ENCODE peak calls at places on chromosomes 6 and 20, in four cellular contexts. A, C, E and P are unnamed samples.

GRCh38 chr6:6033858-6034257 is 27.1 kb upstream of the NRN1 start:
- DNase-seq in A (no peak), C (no peak), E (no peak), P (no peak)

GRCh38 chr6:22025468-22026159 is 271.2 kb downstream of the PRL start:
- DNase-seq in A (peak; percentile 99), C (peak; percentile 81), E (peak; percentile 23), P (peak; percentile 41)

GRCh38 chr6:96582457-96582856 is 19.5 kb downstream of the FHL5 start:
- DNase-seq in A (no peak), C (no peak), E (no peak), P (no peak)

GRCh38 chr6:20159781-20160540 is 52.3 kb downstream of the MBOAT1 start:
- DNase-seq in A (peak; percentile 40), C (peak; percentile 6), E (no peak), P (no peak)

GRCh38 chr6:165403006-165403405 is 93.6 kb upstream of the C6orf118 start:
- DNase-seq in A (no peak), C (no peak), E (no peak), P (no peak)

GRCh38 chr6:24125980-24126379 is at the start of gene NRSN1:
- DNase-seq in A (no peak), C (no peak), E (peak; percentile 6), P (peak; percentile 29)

GRCh38 chr6:96837138-96837971 is at the start of gene GPR63:
- DNase-seq in A (peak; percentile 78), C (peak; percentile 52), E (peak; percentile 87), P (peak; percentile 54)

GRCh38 chr6:32290886-32291450 is 67.1 kb upstream of the NOTCH4 start:
- DNase-seq in A (no peak), C (no peak), E (no peak), P (no peak)

GRCh38 chr6:112251170-112251945 is 3.0 kb downstream of the LAMA4 start:
- DNase-seq in A (peak; percentile 86), C (peak; percentile 79), E (no peak), P (no peak)

GRCh38 chr6:7615611-7616383 is 25.8 kb downstream of the SNRNP48 start:
- DNase-seq in A (peak; percentile 40), C (peak; percentile 65), E (peak; percentile 61), P (peak; percentile 39)

GRCh38 chr20:52103911-52104545 is 87.6 kb downstream of the ZFP64 start:
- DNase-seq in A (peak; percentile 42), C (peak; percentile 14), E (peak; percentile 19), P (no peak)

GRCh38 chr20:49167811-49168507 is 20.2 kb downstream of the STAU1 start:
- DNase-seq in A (peak; percentile 45), C (peak; percentile 31), E (no peak), P (no peak)

GRCh38 chr6:150600302-150601017 is 775 bp downstream of the PLEKHG1 start:
- DNase-seq in A (peak; percentile 83), C (peak; percentile 26), E (peak; percentile 81), P (peak; percentile 54)

GRCh38 chr20:24653306-24653705 is 183.9 kb downstream of the SYNDIG1 start:
- DNase-seq in A (peak; percentile 33), C (peak; percentile 27), E (no peak), P (no peak)

GRCh38 chr6:2807342-2808090 is 34.1 kb downstream of the SERPINB1 start:
- DNase-seq in A (no peak), C (peak; percentile 59), E (peak; percentile 51), P (no peak)

GRCh38 chr20:815226-815625 is 18.3 kb upstream of the FAM110A start:
- DNase-seq in A (no peak), C (no peak), E (no peak), P (no peak)

GRCh38 chr6:5422321-5422915 is 161.1 kb downstream of the FARS2 start:
- DNase-seq in A (peak; percentile 33), C (peak; percentile 62), E (peak; percentile 20), P (peak; percentile 33)

GRCh38 chr6:163284151-163284550 is 130.4 kb upstream of the QKI start:
- DNase-seq in A (no peak), C (no peak), E (no peak), P (no peak)

GRCh38 chr6:89311853-89312531 is 3.1 kb downstream of the GABRR2 start:
- DNase-seq in A (peak; percentile 77), C (peak; percentile 54), E (peak; percentile 19), P (peak; percentile 73)

GRCh38 chr6:12228447-12229146 is 61.6 kb upstream of the EDN1 start:
- DNase-seq in A (no peak), C (no peak), E (peak; percentile 83), P (no peak)

GRCh38 chr6:41689171-41690008 is 46.0 kb downstream of the TFEB start:
- DNase-seq in A (peak; percentile 27), C (peak; percentile 36), E (no peak), P (no peak)

GRCh38 chr6:75493400-75494064 is at the start of gene FILIP1:
- DNase-seq in A (no peak), C (peak; percentile 56), E (no peak), P (no peak)

GRCh38 chr6:158083687-158084325 is 84.3 kb downstream of the SERAC1 start:
- DNase-seq in A (no peak), C (no peak), E (no peak), P (no peak)

GRCh38 chr6:150043096-150043495 is 17.8 kb upstream of the RAET1L start:
- DNase-seq in A (no peak), C (no peak), E (no peak), P (no peak)

GRCh38 chr20:1860446-1860845 is 34.8 kb upstream of the SIRPA start:
- DNase-seq in A (peak; percentile 92), C (peak; percentile 74), E (peak; percentile 87), P (no peak)

GRCh38 chr6:137823826-137824501 is 43.1 kb upstream of the TNFAIP3 start:
- DNase-seq in A (peak; percentile 73), C (peak; percentile 84), E (peak; percentile 97), P (no peak)

GRCh38 chr6:27795697-27796494 is 116.3 kb downstream of the OR2B2 start:
- DNase-seq in A (peak; percentile 79), C (peak; percentile 89), E (peak; percentile 82), P (no peak)

GRCh38 chr6:71289039-71289801 is 609 bp downstream of the OGFRL1 start:
- DNase-seq in A (peak; percentile 20), C (no peak), E (no peak), P (no peak)

GRCh38 chr6:20377623-20378265 is 23.9 kb upstream of the E2F3 start:
- DNase-seq in A (peak; percentile 87), C (peak; percentile 87), E (peak; percentile 36), P (no peak)

GRCh38 chr6:95866732-95867131 is 149.0 kb upstream of the FUT9 start:
- DNase-seq in A (no peak), C (no peak), E (peak; percentile 3), P (no peak)

GRCh38 chr6:73700060-73700459 is 4.1 kb downstream of the CD109 start:
- DNase-seq in A (no peak), C (no peak), E (peak; percentile 25), P (no peak)

GRCh38 chr20:31842471-31843157 is 2.8 kb downstream of the FOXS1 start:
- DNase-seq in A (peak; percentile 74), C (peak; percentile 59), E (no peak), P (no peak)

GRCh38 chr6:31680841-31681671 is at the start of gene LY6G5C:
- DNase-seq in A (peak; percentile 85), C (peak; percentile 94), E (peak; percentile 65), P (no peak)

GRCh38 chr20:3031524-3032147 is 11.8 kb upstream of the GNRH2 start:
- DNase-seq in A (no peak), C (no peak), E (no peak), P (no peak)

GRCh38 chr6:12403201-12403826 is 113.2 kb downstream of the EDN1 start:
- DNase-seq in A (peak; percentile 66), C (peak; percentile 69), E (peak; percentile 69), P (no peak)

GRCh38 chr20:38150595-38151170 is 14.4 kb downstream of the TGM2 start:
- DNase-seq in A (no peak), C (no peak), E (no peak), P (no peak)

GRCh38 chr6:156993713-156994112 is 216.5 kb downstream of the ARID1B start:
- DNase-seq in A (no peak), C (no peak), E (no peak), P (no peak)

GRCh38 chr6:156992396-156992795 is 215.2 kb downstream of the ARID1B start:
- DNase-seq in A (no peak), C (no peak), E (no peak), P (no peak)

GRCh38 chr6:156995502-156995901 is 218.3 kb downstream of the ARID1B start:
- DNase-seq in A (no peak), C (no peak), E (no peak), P (no peak)

GRCh38 chr6:156996265-156996664 is 219.1 kb downstream of the ARID1B start:
- DNase-seq in A (no peak), C (no peak), E (no peak), P (no peak)

DNA sequence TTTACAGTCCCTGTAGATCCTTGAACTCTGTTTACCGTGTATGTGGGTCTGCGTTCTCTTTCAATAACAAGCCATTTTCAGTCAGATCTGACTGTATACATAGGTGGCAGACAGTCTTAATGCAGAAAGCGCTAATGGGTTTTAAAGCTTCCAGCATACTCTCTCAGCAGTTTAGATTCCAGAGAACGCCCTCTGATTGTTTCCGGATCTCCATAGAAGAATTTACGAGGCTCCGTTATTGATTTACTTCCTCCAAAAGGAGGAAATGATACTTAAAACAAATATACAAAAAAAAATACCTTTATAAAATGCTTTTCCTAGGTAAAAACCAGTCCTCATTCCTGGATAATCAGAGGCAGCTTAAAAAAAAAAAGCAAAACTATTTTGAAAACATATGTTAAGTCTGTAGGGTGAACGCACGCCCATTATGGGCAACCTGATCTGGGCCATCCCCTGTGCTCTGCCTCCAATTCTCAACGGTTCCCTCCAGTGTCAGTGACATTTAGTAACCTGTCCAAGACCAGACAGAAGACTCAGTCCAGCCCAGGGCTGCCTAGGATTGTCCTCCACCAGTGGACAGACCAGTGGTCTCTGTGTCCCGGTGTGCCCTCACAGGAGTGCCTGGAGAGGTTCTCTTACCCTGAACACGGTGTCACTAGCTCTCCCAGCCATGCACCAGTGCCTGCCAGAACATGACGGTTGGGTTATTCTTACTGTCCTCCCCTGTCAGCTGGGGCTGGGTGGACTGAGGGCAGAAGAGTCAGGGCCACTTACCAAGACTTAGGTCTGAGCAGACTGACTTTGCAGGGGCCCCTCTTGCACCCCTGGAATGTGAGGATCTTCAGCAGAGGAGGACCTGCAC is 217.3 kb downstream of the ARID1B start:
- DNase-seq in A (no peak), C (no peak), E (no peak), P (no peak)
- H3K27ac ChIP-seq in A (no peak overlapping the region), C (no peak overlapping the region), E (no peak overlapping the region), P (no peak overlapping the region)

DNA sequence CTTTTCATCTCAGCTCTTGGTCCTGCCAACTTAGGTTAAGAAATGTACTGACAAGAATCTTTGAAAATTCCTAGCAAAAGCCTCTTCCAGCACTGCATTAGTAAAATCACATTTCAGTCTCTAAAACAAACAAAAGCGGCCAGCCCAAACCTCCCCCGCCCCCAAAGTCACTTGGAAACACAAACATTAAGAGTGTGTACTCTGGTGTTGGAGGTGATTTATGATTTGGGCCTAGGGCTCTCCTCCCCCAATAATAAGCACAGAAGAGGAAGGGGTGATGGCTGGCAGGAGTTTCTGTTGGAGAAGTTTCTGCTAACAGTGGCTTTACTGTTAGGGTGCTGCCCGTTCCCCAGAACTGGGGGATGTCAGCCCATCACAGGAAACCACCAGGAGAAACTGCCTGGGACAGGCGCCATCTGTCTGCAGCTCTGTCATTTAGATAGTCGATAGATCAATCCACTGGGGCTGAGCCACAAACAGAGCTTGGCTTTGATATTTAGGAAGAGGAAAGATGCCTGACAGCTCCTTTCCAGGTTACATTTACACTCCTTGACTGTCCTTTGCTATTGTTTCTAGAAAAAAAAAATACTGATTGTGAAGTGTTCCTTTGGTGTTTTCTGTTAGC is 199.5 kb downstream of the CD83 start:
- DNase-seq in A (no peak), C (no peak), E (no peak), P (no peak)
- H3K27ac ChIP-seq in A (no peak overlapping the region), C (no peak overlapping the region), E (no peak overlapping the region), P (no peak overlapping the region)

GRCh38 chr20:62243106-62243505 is 4.8 kb downstream of the OSBPL2 start:
- DNase-seq in A (no peak), C (no peak), E (no peak), P (no peak)
- H3K27ac ChIP-seq in A (no peak overlapping the region), C (no peak overlapping the region), E (no peak overlapping the region), P (no peak overlapping the region)

GRCh38 chr20:19423892-19424620 is 211.6 kb downstream of the SLC24A3 start:
- DNase-seq in A (no peak), C (no peak), E (no peak), P (no peak)
- H3K27ac ChIP-seq in A (no peak overlapping the region), C (no peak overlapping the region), E (no peak overlapping the region), P (no peak overlapping the region)